ENCODE peak calls at places on chromosomes 4 and X, in four cellular contexts. Q is EH, A is kidney glomerular epithelial cell, E is right cardiac atrium. Z is an unnamed sample.

GRCh38 chr4:186946682-186947294 is 223.1 kb upstream of the FAT1 start:
- DNase-seq in Q (no peak), A (no peak), E (no peak), Z (no peak)

GRCh38 chrX:43973249-43973672 is at the start of gene NDP:
- DNase-seq in Q (no peak), A (no peak), E (peak; percentile 34), Z (no peak)

GRCh38 chr4:13612569-13612968 is 15.0 kb downstream of the BOD1L1 start:
- DNase-seq in Q (no peak), A (peak; percentile 12), E (no peak), Z (peak; percentile 31)

GRCh38 chr4:163484906-163485305 is 9.6 kb upstream of the TMA16 start:
- DNase-seq in Q (peak; percentile 56), A (no peak), E (peak; percentile 56), Z (no peak)

GRCh38 chr4:139144911-139145551 is 32.0 kb downstream of the ELF2 start:
- DNase-seq in Q (peak; percentile 43), A (peak; percentile 52), E (no peak), Z (no peak)

GRCh38 chr4:971670-972500 is 1.5 kb downstream of the DGKQ start:
- DNase-seq in Q (no peak), A (no peak), E (peak; percentile 42), Z (no peak)

GRCh38 chr4:111283066-111283677 is 660.3 kb upstream of the PITX2 start:
- DNase-seq in Q (peak; percentile 68), A (peak; percentile 67), E (peak; percentile 55), Z (no peak)

GRCh38 chr4:105895609-105896460 is 564 bp downstream of the NPNT start:
- DNase-seq in Q (no peak), A (no peak), E (peak; percentile 51), Z (no peak)

GRCh38 chrX:106921637-106922036 is 1.4 kb downstream of the CLDN2 start:
- DNase-seq in Q (no peak), A (no peak), E (no peak), Z (no peak)

GRCh38 chrX:40719218-40719617 is 16.1 kb downstream of the MED14 start:
- DNase-seq in Q (peak; percentile 74), A (no peak), E (no peak), Z (no peak)

GRCh38 chr4:109588176-109588575 is 28.1 kb downstream of the MCUB start:
- DNase-seq in Q (no peak), A (no peak), E (no peak), Z (no peak)

GRCh38 chrX:150990910-150991309 is 7.8 kb downstream of the HMGB3 start:
- DNase-seq in Q (peak; percentile 10), A (no peak), E (no peak), Z (no peak)

GRCh38 chrX:136387951-136388502 is 87.3 kb downstream of the ADGRG4 start:
- DNase-seq in Q (no peak), A (no peak), E (peak; percentile 33), Z (no peak)

GRCh38 chr4:92121099-92121498 is 182.7 kb upstream of the GRID2 start:
- DNase-seq in Q (no peak), A (no peak), E (no peak), Z (no peak)

GRCh38 chrX:49155243-49155899 is 7.2 kb upstream of the MAGIX start:
- DNase-seq in Q (peak; percentile 77), A (peak; percentile 24), E (peak; percentile 54), Z (peak; percentile 19)

GRCh38 chr4:138655970-138656369 is 359.6 kb upstream of the NOCT start:
- DNase-seq in Q (no peak), A (peak; percentile 95), E (no peak), Z (peak; percentile 68)

GRCh38 chrX:6701085-6701484 is 166.2 kb upstream of the VCX3A start:
- DNase-seq in Q (no peak), A (no peak), E (no peak), Z (no peak)

GRCh38 chrX:22397566-22397965 is 124.9 kb downstream of the CBLL2 start:
- DNase-seq in Q (peak; percentile 53), A (no peak), E (no peak), Z (no peak)

GRCh38 chr4:17336524-17336941 is 175.4 kb downstream of the QDPR start:
- DNase-seq in Q (no peak), A (no peak), E (peak; percentile 58), Z (peak; percentile 10)

GRCh38 chr4:31088600-31089230 is 368.5 kb downstream of the PCDH7 start:
- DNase-seq in Q (peak; percentile 35), A (peak; percentile 48), E (no peak), Z (no peak)

GRCh38 chr4:98467627-98468072 is 190.8 kb downstream of the TSPAN5 start:
- DNase-seq in Q (peak; percentile 92), A (peak; percentile 85), E (peak; percentile 79), Z (peak; percentile 72)

Z was measured in epithelial cell of proximal tubule.